ENCODE peak calls at places on chromosomes 5 and 9, in four cellular contexts. D is psoas muscle, W is kidney tubule cell, T is dorsolateral prefrontal cortex. L is an unnamed sample.

GRCh38 chr9:124308606-124309310 is 51.0 kb downstream of the NEK6 start:
- DNase-seq in D (no peak), W (no peak), T (no peak), L (no peak)

GRCh38 chr9:117073071-117073470 is 341.8 kb downstream of the ASTN2 start:
- DNase-seq in D (no peak), W (no peak), T (no peak), L (no peak)

GRCh38 chr5:173670791-173671120 is 54.3 kb upstream of the BOD1 start:
- DNase-seq in D (no peak), W (no peak), T (peak; percentile 79), L (no peak)

GRCh38 chr5:154406826-154407225 is 39.0 kb upstream of the SAP30L start:
- DNase-seq in D (no peak), W (no peak), T (no peak), L (no peak)

GRCh38 chr9:129834489-129835127 is 467 bp downstream of the C9orf78 start:
- DNase-seq in D (no peak), W (peak; percentile 32), T (no peak), L (no peak)

GRCh38 chr5:2293906-2294305 is 411.2 kb upstream of the IRX4 start:
- DNase-seq in D (no peak), W (no peak), T (no peak), L (no peak)

GRCh38 chr9:78292026-78292425 is 4.9 kb upstream of the PSAT1 start:
- DNase-seq in D (no peak), W (no peak), T (no peak), L (no peak)

GRCh38 chr9:131237931-131238401 is 38.3 kb downstream of the FAM78A start:
- DNase-seq in D (peak; percentile 82), W (peak; percentile 68), T (no peak), L (peak; percentile 74)

GRCh38 chr5:16574789-16575785 is 41.7 kb downstream of the RETREG1 start:
- DNase-seq in D (peak; percentile 76), W (peak; percentile 73), T (peak; percentile 72), L (no peak)

GRCh38 chr5:60700347-60700815 is 415 bp upstream of the DEPDC1B start:
- DNase-seq in D (no peak), W (no peak), T (no peak), L (no peak)

GRCh38 chr5:79685621-79686020 is 4.0 kb upstream of the CMYA5 start:
- DNase-seq in D (no peak), W (peak; percentile 10), T (no peak), L (no peak)

GRCh38 chr9:91954841-91955471 is 4.9 kb upstream of the ROR2 start:
- DNase-seq in D (no peak), W (peak; percentile 61), T (no peak), L (peak; percentile 59)

L was measured in stimulated activated effector memory CD8-positive, alpha-beta T cell treated with anti-CD3 and anti-CD28 coated beads, Interleukin-12 subunit alpha, Interleukin-12 subunit beta, amount 100 ng/mL, for 72 hours.